ENCODE peak calls at places on chromosomes 5 and 9, in five cellular contexts. F, X, T, A and L are unnamed samples.

GRCh38 chr9:132792547-132792946 is 85.5 kb downstream of the AK8 start:
- DNase-seq in F (no peak), X (no peak), T (no peak), A (no peak), L (no peak)

GRCh38 chr9:119938871-119939270 is 569.6 kb upstream of the BRINP1 start:
- DNase-seq in F (no peak), X (no peak), T (no peak), A (no peak), L (no peak)

GRCh38 chr9:32550046-32550608 is 2.0 kb upstream of the SMIM27 start:
- DNase-seq in F (peak; percentile 9), X (no peak), T (peak; percentile 35), A (peak; percentile 12), L (no peak)

GRCh38 chr9:133844876-133845658 is 106.9 kb upstream of the SARDH start:
- DNase-seq in F (no peak), X (no peak), T (peak; percentile 84), A (no peak), L (no peak)

GRCh38 chr9:95981741-95982390 is 106.4 kb downstream of the ERCC6L2 start:
- DNase-seq in F (peak; percentile 10), X (no peak), T (no peak), A (peak; percentile 50), L (no peak)

GRCh38 chr5:75031366-75031765 is 21.0 kb downstream of the GCNT4 start:
- DNase-seq in F (no peak), X (no peak), T (no peak), A (no peak), L (no peak)

GRCh38 chr5:155987261-155987810 is 339.6 kb upstream of the SGCD start:
- DNase-seq in F (no peak), X (no peak), T (no peak), A (no peak), L (no peak)

GRCh38 chr5:14685757-14686156 is 21.2 kb downstream of the OTULIN start:
- DNase-seq in F (peak; percentile 70), X (no peak), T (peak; percentile 70), A (peak; percentile 23), L (peak; percentile 23)

GRCh38 chr5:140926211-140926902 is at the start of gene PCDHAC1:
- DNase-seq in F (no peak), X (no peak), T (peak; percentile 69), A (peak; percentile 92), L (peak; percentile 68)

GRCh38 chr5:42396111-42396510 is 27.1 kb upstream of the GHR start:
- DNase-seq in F (no peak), X (no peak), T (no peak), A (no peak), L (no peak)

GRCh38 chr5:98763001-98763630 is 10.3 kb upstream of the RGMB start:
- DNase-seq in F (no peak), X (no peak), T (peak; percentile 72), A (no peak), L (no peak)

GRCh38 chr9:1869843-1870242 is 145.3 kb upstream of the SMARCA2 start:
- DNase-seq in F (peak; percentile 22), X (no peak), T (peak; percentile 12), A (peak; percentile 20), L (peak; percentile 7)

GRCh38 chr9:35864695-35865255 is 5.4 kb downstream of the OR13J1 start:
- DNase-seq in F (no peak), X (no peak), T (no peak), A (no peak), L (no peak)

GRCh38 chr5:135977375-135977928 is 22.7 kb upstream of the LECT2 start:
- DNase-seq in F (peak; percentile 29), X (peak; percentile 7), T (peak; percentile 45), A (peak; percentile 65), L (peak; percentile 73)

GRCh38 chr5:44387391-44387790 is 1.8 kb downstream of the FGF10 start:
- DNase-seq in F (no peak), X (no peak), T (no peak), A (no peak), L (no peak)

GRCh38 chr5:59174248-59174844 is 591.5 kb downstream of the RAB3C start:
- DNase-seq in F (peak; percentile 42), X (no peak), T (peak; percentile 90), A (peak; percentile 23), L (peak; percentile 47)

GRCh38 chr9:89436963-89437625 is 60.8 kb downstream of the SEMA4D start:
- DNase-seq in F (peak; percentile 74), X (no peak), T (no peak), A (no peak), L (no peak)

GRCh38 chr9:20472646-20473045 is 149.7 kb downstream of the MLLT3 start:
- DNase-seq in F (no peak), X (no peak), T (no peak), A (no peak), L (no peak)

GRCh38 chr9:109730228-109730627 is 49.8 kb upstream of the PALM2AKAP2 start:
- DNase-seq in F (no peak), X (no peak), T (peak; percentile 36), A (no peak), L (no peak)

GRCh38 chr5:154320690-154321089 is 125.1 kb upstream of the SAP30L start:
- DNase-seq in F (no peak), X (no peak), T (peak; percentile 56), A (no peak), L (no peak)

GRCh38 chr5:93676707-93677106 is 64.7 kb downstream of the POU5F2 start:
- DNase-seq in F (no peak), X (no peak), T (peak; percentile 22), A (no peak), L (no peak)

GRCh38 chr5:118224546-118224945 is 763.8 kb downstream of the DTWD2 start:
- DNase-seq in F (no peak), X (no peak), T (no peak), A (no peak), L (no peak)

GRCh38 chr9:128945798-128946501 is 1.5 kb downstream of the DOLK start:
- DNase-seq in F (no peak), X (no peak), T (no peak), A (no peak), L (no peak)

GRCh38 chr9:5186416-5187169 is 1.2 kb upstream of the INSL6 start:
- DNase-seq in F (peak; percentile 50), X (no peak), T (peak; percentile 75), A (peak; percentile 21), L (peak; percentile 48)

GRCh38 chr9:89153618-89154017 is 25.0 kb downstream of the SHC3 start:
- DNase-seq in F (no peak), X (peak; percentile 70), T (peak; percentile 61), A (no peak), L (peak; percentile 16)

GRCh38 chr5:133145436-133146143 is 93.8 kb downstream of the HSPA4 start:
- DNase-seq in F (no peak), X (no peak), T (peak; percentile 7), A (no peak), L (no peak)

GRCh38 chr5:175718401-175719108 is 60.7 kb downstream of the HRH2 start:
- DNase-seq in F (peak; percentile 27), X (no peak), T (peak; percentile 43), A (peak; percentile 17), L (peak; percentile 16)

GRCh38 chr5:130216306-130216705 is 312.0 kb downstream of the CHSY3 start:
- DNase-seq in F (no peak), X (no peak), T (no peak), A (no peak), L (no peak)

GRCh38 chr5:11797132-11797531 is 107.1 kb downstream of the CTNND2 start:
- DNase-seq in F (no peak), X (no peak), T (no peak), A (no peak), L (no peak)

GRCh38 chr9:130626249-130626982 is 38.0 kb upstream of the PRDM12 start:
- DNase-seq in F (peak; percentile 4), X (no peak), T (no peak), A (no peak), L (no peak)

GRCh38 chr9:133993635-133994253 is 1.6 kb upstream of the VAV2 start:
- DNase-seq in F (no peak), X (no peak), T (no peak), A (no peak), L (no peak)

GRCh38 chr9:38067892-38068615 is 973 bp downstream of the SHB start:
- DNase-seq in F (no peak), X (no peak), T (no peak), A (no peak), L (no peak)

GRCh38 chr5:114101153-114101552 is 260.7 kb upstream of the KCNN2 start:
- DNase-seq in F (peak; percentile 39), X (no peak), T (peak; percentile 67), A (no peak), L (peak; percentile 26)

GRCh38 chr5:168819004-168819626 is 239.9 kb upstream of the PANK3 start:
- DNase-seq in F (no peak), X (no peak), T (no peak), A (peak; percentile 47), L (no peak)

GRCh38 chr9:121667214-121667613 is 15.8 kb downstream of the DAB2IP start:
- DNase-seq in F (no peak), X (no peak), T (no peak), A (no peak), L (no peak)
- H3K4me3 ChIP-seq in F (no peak overlapping the region), X (no peak overlapping the region), T (no peak overlapping the region), A (no peak overlapping the region), L (no peak overlapping the region)

GRCh38 chr5:60521379-60522298 is 178.3 kb downstream of the DEPDC1B start:
- DNase-seq in F (peak; percentile 72), X (no peak), T (no peak), A (no peak), L (no peak)
- H3K4me3 ChIP-seq in F (peak overlapping the region; percentile 63), X (no peak overlapping the region), T (no peak overlapping the region), A (no peak overlapping the region), L (no peak overlapping the region)

GRCh38 chr9:98942906-98943681 is 613 bp upstream of the COL15A1 start:
- DNase-seq in F (no peak), X (no peak), T (no peak), A (no peak), L (no peak)
- H3K4me3 ChIP-seq in F (no peak overlapping the region), X (no peak overlapping the region), T (peak overlapping the region; percentile 35), A (no peak overlapping the region), L (peak overlapping the region; percentile 9)

DNA sequence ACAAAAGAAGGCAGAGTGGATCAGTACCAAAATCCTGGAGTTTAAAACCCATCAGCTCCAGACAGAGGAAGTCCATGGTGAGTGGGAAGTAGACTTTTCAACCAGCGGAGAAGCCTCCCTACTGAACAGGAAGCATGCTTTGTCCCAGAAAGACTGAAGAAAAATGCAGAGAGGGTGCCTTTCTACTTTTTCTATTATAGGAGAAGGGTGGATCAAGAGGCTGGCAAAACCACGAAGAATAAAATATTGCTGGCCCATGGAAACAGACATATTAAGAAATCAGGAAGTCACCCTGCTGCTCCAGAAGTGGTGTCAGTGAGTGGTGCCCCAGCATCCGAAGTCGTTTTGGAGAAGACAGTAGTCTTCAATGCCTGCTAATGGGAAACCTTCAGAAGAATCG is 45.2 kb upstream of the DAB2 start:
- DNase-seq in F (no peak), X (no peak), T (no peak), A (no peak), L (no peak)
- H3K4me3 ChIP-seq in F (no peak overlapping the region), X (no peak overlapping the region), T (no peak overlapping the region), A (no peak overlapping the region), L (no peak overlapping the region)

GRCh38 chr5:80508844-80509243 is 20.9 kb downstream of the FAM151B start:
- DNase-seq in F (no peak), X (no peak), T (no peak), A (no peak), L (no peak)
- H3K4me3 ChIP-seq in F (no peak overlapping the region), X (no peak overlapping the region), T (no peak overlapping the region), A (no peak overlapping the region), L (no peak overlapping the region)

GRCh38 chr9:127580371-127580770 is 31.7 kb upstream of the STXBP1 start:
- DNase-seq in F (no peak), X (no peak), T (no peak), A (no peak), L (no peak)
- H3K4me3 ChIP-seq in F (no peak overlapping the region), X (no peak overlapping the region), T (no peak overlapping the region), A (no peak overlapping the region), L (no peak overlapping the region)